ENCODE peak calls at places on chromosomes 7 and 10, in nine cellular contexts. Q is breast epithelium; O is pancreas; R is CD4-positive, alpha-beta memory T cell; H is ovary; V is CD8-positive, alpha-beta memory T cell; I is left ventricle myocardium inferior; P is uterus; S is PC-9. F is an unnamed sample.

GRCh38 chr10:92241158-92241500 is 49.7 kb downstream of the CPEB3 start:
- DNase-seq in V (no peak), R (no peak), Q (no peak), P (no peak), I (no peak), O (peak; percentile 33), S (no peak), H (no peak), F (no peak)

GRCh38 chr7:139078911-139079310 is 30.6 kb downstream of the ZC3HAV1 start:
- DNase-seq in I (no peak), H (no peak), V (no peak), R (no peak), P (no peak), O (no peak), Q (no peak), S (no peak), F (no peak)

GRCh38 chr7:44087914-44088838 is 5.8 kb upstream of the POLM start:
- DNase-seq in O (no peak), Q (no peak), I (peak; percentile 73), R (no peak), V (peak; percentile 30), H (peak; percentile 86), P (peak; percentile 81), S (no peak), F (peak; percentile 90)

GRCh38 chr10:29722777-29723176 is 88.0 kb upstream of the SVIL start:
- DNase-seq in V (no peak), S (no peak), O (no peak), P (no peak), I (no peak), R (no peak), H (no peak), Q (no peak), F (no peak)

GRCh38 chr10:125444790-125445189 is 238.2 kb downstream of the TEX36 start:
- DNase-seq in V (no peak), I (no peak), O (no peak), Q (no peak), R (no peak), H (no peak), S (no peak), P (no peak), F (no peak)

GRCh38 chr7:48144291-48144768 is 26.9 kb upstream of the ABCA13 start:
- DNase-seq in R (no peak), V (no peak), P (no peak), I (no peak), Q (no peak), O (peak; percentile 15), H (no peak), S (peak; percentile 92), F (no peak)

GRCh38 chr7:8111282-8111681 is 142.7 kb downstream of the GLCCI1 start:
- DNase-seq in R (no peak), O (no peak), Q (no peak), I (no peak), V (no peak), S (no peak), H (no peak), P (no peak), F (no peak)

GRCh38 chr10:8338177-8338766 is 283.8 kb downstream of the GATA3 start:
- DNase-seq in R (no peak), O (no peak), S (no peak), Q (no peak), V (no peak), P (no peak), H (no peak), I (no peak), F (no peak)

GRCh38 chr7:133936074-133936473 is 191.1 kb upstream of the LRGUK start:
- DNase-seq in I (no peak), Q (no peak), H (no peak), V (no peak), O (no peak), P (no peak), R (no peak), S (no peak), F (no peak)

GRCh38 chr10:29915116-29915785 is 144.1 kb downstream of the JCAD start:
- DNase-seq in S (no peak), V (no peak), H (no peak), Q (no peak), P (no peak), I (no peak), O (no peak), R (no peak), F (no peak)

GRCh38 chr7:146116452-146117219 is at the start of gene CNTNAP2:
- DNase-seq in P (no peak), S (no peak), I (peak; percentile 19), R (no peak), O (no peak), V (no peak), Q (no peak), H (no peak), F (peak; percentile 61)

GRCh38 chr7:154306036-154306435 is 253.8 kb downstream of the DPP6 start:
- DNase-seq in P (no peak), S (no peak), O (no peak), Q (no peak), R (no peak), I (no peak), H (no peak), V (no peak), F (no peak)

GRCh38 chr7:154308928-154309327 is 256.7 kb downstream of the DPP6 start:
- DNase-seq in Q (no peak), O (no peak), S (no peak), P (no peak), I (no peak), H (no peak), R (no peak), V (no peak), F (no peak)

GRCh38 chr7:154302380-154302779 is 250.2 kb downstream of the DPP6 start:
- DNase-seq in V (no peak), O (no peak), S (no peak), I (no peak), Q (no peak), P (no peak), H (no peak), R (no peak), F (no peak)

GRCh38 chr7:154304231-154304630 is 252.0 kb downstream of the DPP6 start:
- DNase-seq in I (no peak), S (no peak), H (no peak), V (no peak), Q (no peak), O (no peak), R (no peak), P (no peak), F (no peak)

GRCh38 chr7:154304740-154305679 is 252.8 kb downstream of the DPP6 start:
- DNase-seq in R (no peak), P (no peak), Q (no peak), H (no peak), S (no peak), O (no peak), I (no peak), V (no peak), F (no peak)
- H3K27ac ChIP-seq in R (no peak overlapping the region), P (no peak overlapping the region), Q (no peak overlapping the region), H (no peak overlapping the region), S (no peak overlapping the region), O (no peak overlapping the region), I (no peak overlapping the region), V (no peak overlapping the region), F (no peak overlapping the region)

GRCh38 chr7:96026606-96027005 is 254.3 kb downstream of the DYNC1I1 start:
- DNase-seq in S (no peak), Q (no peak), I (no peak), R (no peak), P (no peak), O (no peak), H (no peak), V (no peak), F (no peak)

GRCh38 chr7:96023376-96023775 is 251.0 kb downstream of the DYNC1I1 start:
- DNase-seq in I (no peak), H (no peak), O (no peak), V (no peak), P (no peak), S (no peak), Q (no peak), R (no peak), F (no peak)

GRCh38 chr7:96021533-96021932 is 249.2 kb downstream of the DYNC1I1 start:
- DNase-seq in P (no peak), R (no peak), V (no peak), O (no peak), I (no peak), S (no peak), Q (no peak), H (no peak), F (no peak)

GRCh38 chr7:96028729-96029128 is 256.4 kb downstream of the DYNC1I1 start:
- DNase-seq in V (no peak), O (no peak), P (no peak), H (no peak), Q (no peak), R (no peak), I (no peak), S (no peak), F (no peak)

GRCh38 chr7:96026006-96026405 is 253.7 kb downstream of the DYNC1I1 start:
- DNase-seq in S (no peak), O (no peak), P (no peak), Q (no peak), H (no peak), R (no peak), V (no peak), I (no peak), F (no peak)
- H3K4me1 ChIP-seq in S (no peaks in the 10 kb centered on the region), O (no peaks in the 10 kb centered on the region), P (no peaks in the 10 kb centered on the region), Q (no peaks in the 10 kb centered on the region), H (no peaks in the 10 kb centered on the region), R (no peaks in the 10 kb centered on the region), V (no peaks in the 10 kb centered on the region), I (no peaks in the 10 kb centered on the region), F (no peaks in the 10 kb centered on the region)

DNA sequence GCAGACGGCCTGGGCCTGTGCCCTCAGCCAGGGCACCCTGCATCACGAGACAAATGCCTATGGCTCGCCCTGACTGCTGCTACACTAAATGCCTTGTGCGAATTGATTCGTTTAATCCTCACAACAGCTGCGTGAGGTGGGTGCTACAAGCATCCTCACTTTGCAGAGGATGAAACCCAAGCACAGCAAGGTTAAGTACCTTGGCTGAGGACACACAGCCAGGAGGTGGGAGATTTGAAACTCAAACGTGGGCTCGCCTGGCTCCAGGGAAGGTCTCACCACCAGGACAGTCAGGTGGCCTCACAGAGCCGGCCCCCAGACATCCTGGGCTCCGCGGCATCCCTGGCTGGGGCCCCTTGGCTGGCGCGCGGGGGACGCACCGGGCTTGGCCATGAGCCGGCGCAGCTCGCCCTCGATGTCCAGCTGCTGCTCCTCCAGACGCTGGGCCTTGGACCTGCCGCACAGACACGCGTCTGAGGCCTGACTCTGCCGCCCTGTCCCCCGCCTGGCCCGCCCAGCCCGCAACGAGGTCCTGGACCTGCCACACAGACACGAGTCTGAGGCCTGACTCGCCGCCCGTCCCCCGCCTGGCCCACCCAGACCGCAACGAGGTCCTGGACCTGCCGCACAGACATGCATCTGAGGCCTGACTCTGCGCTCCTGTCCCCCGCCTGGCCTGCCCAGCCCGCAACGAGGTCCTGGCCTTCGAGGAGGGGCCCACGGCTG is 22.0 kb downstream of the MICALL2 start:
- DNase-seq in I (no peak), H (no peak), O (no peak), V (no peak), S (no peak), R (no peak), Q (no peak), P (no peak), F (no peak)
- H3K4me3 ChIP-seq in I (no peak overlapping the region), H (no peak overlapping the region), O (no peak overlapping the region), V (no peak overlapping the region), S (no peak overlapping the region), R (no peak overlapping the region), Q (no peak overlapping the region), P (no peak overlapping the region), F (no peak overlapping the region)

DNA sequence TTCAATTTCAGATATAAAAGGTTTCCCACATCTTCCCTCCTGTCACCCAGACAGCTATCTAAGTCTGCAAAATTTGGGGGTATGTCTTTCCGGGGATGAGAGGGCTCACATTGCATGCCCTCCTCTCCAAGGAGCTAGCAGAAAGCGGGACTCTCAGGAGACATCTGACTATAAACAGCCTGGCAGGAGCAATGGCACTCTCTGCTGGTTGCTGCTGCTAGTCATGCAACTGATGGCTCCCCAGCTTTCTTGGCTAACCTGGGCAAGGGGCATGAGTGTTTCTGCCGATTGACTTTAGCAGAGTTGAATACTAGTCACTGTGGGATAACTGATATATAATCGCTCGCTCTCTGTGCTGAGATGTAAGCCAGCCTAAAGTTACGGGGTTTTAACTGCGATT is 12.0 kb downstream of the TBX20 start:
- DNase-seq in O (no peak), Q (no peak), P (no peak), S (no peak), R (no peak), V (no peak), H (no peak), I (no peak), F (no peak)
- H3K27ac ChIP-seq in O (no peak overlapping the region), Q (no peak overlapping the region), P (no peak overlapping the region), S (peak overlapping the region; percentile 81), R (no peak overlapping the region), V (no peak overlapping the region), H (no peak overlapping the region), I (peak overlapping the region; percentile 92), F (no peak overlapping the region)

F was measured in kidney.